ENCODE peak calls at places on chromosome 10, in six cellular contexts. U is stimulated activated CD4-positive, alpha-beta T cell treated with anti-CD3 and anti-CD28 coated beads, Interleukin-2, amount 100 ng/mL, for 48 hours; Z is activated CD4-positive, CD25-positive, alpha-beta regulatory T cell treated with anti-CD3 and anti-CD28 coated beads, Interleukin-2, amount 50 U/mL, for 72 hours; R is Right ventricle myocardium inferior; T is nucleus accumbens; A is A549. X is an unnamed sample.

GRCh38 chr10:91391915-91392314 is 18.2 kb upstream of the HECTD2 start:
- DNase-seq in T (no peak), R (no peak), A (no peak), U (no peak), Z (no peak), X (no peak)

GRCh38 chr10:79286318-79286951 is 60.8 kb upstream of the PPIF start:
- DNase-seq in U (peak), R (peak), A (no peak), T (peak), Z (peak), X (no peak)

GRCh38 chr10:51698473-51699063 is 827 bp downstream of the CSTF2T start:
- DNase-seq in T (no peak), A (no peak), R (peak), Z (no peak), U (no peak), X (no peak)

GRCh38 chr10:110432814-110433565 is 64.7 kb upstream of the DUSP5 start:
- DNase-seq in A (no peak), T (no peak), U (no peak), R (no peak), Z (no peak), X (no peak)

GRCh38 chr10:73591935-73592699 is 975 bp upstream of the USP54 start:
- DNase-seq in R (no peak), U (no peak), A (peak), Z (no peak), T (peak), X (no peak)

GRCh38 chr10:55203319-55203718 is 402.3 kb upstream of the PCDH15 start:
- DNase-seq in U (no peak), R (no peak), T (no peak), Z (no peak), A (no peak), X (no peak)

GRCh38 chr10:44992070-44992731 is 8.5 kb upstream of the ZNF22 start:
- DNase-seq in U (no peak), A (no peak), R (peak), Z (no peak), T (no peak), X (no peak)

GRCh38 chr10:119416855-119417254 is 125.7 kb downstream of the RGS10 start:
- DNase-seq in Z (peak), U (peak), R (peak), T (peak), A (peak), X (peak)

GRCh38 chr10:55631071-55631654 is 729.9 kb downstream of the ZWINT start:
- DNase-seq in A (peak), R (no peak), T (peak), Z (no peak), U (no peak), X (peak)

GRCh38 chr10:113788604-113789083 is 37.2 kb downstream of the PLEKHS1 start:
- DNase-seq in R (no peak), A (peak), T (no peak), Z (no peak), U (no peak), X (no peak)

GRCh38 chr10:31977440-31978157 is 49.0 kb upstream of the ARHGAP12 start:
- DNase-seq in U (no peak), T (no peak), Z (no peak), A (peak), R (no peak), X (no peak)

GRCh38 chr10:36621346-36621745 is 504.1 kb upstream of the ANKRD30A start:
- DNase-seq in A (no peak), R (no peak), U (no peak), Z (no peak), T (no peak), X (no peak)

GRCh38 chr10:114163062-114163861 is 10.7 kb downstream of the CCDC186 start:
- DNase-seq in A (no peak), Z (no peak), T (no peak), R (no peak), U (no peak), X (no peak)

GRCh38 chr10:76150139-76150885 is 718.9 kb downstream of the LRMDA start:
- DNase-seq in T (no peak), U (no peak), Z (no peak), A (no peak), R (no peak), X (no peak)

GRCh38 chr10:84352251-84352842 is 24.0 kb downstream of the CCSER2 start:
- DNase-seq in R (no peak), Z (peak), U (peak), T (peak), A (peak), X (peak)

GRCh38 chr10:29532256-29532878 is 102.4 kb downstream of the SVIL start:
- DNase-seq in U (no peak), Z (no peak), R (no peak), A (no peak), T (no peak), X (no peak)

GRCh38 chr10:52443419-52444388 is 129.6 kb downstream of the DKK1 start:
- DNase-seq in U (no peak), R (no peak), Z (no peak), T (no peak), A (peak), X (peak)

GRCh38 chr10:7886056-7886455 is 67.8 kb downstream of the TAF3 start:
- DNase-seq in Z (no peak), R (no peak), U (no peak), T (no peak), A (no peak), X (no peak)

GRCh38 chr10:46556515-46557318 is at the start of gene GPRIN2:
- DNase-seq in R (peak), T (no peak), U (no peak), Z (no peak), A (no peak), X (no peak)

GRCh38 chr10:119542357-119542989 is at the start of gene RGS10:
- DNase-seq in R (peak), U (peak), T (peak), A (peak), Z (peak), X (peak)

GRCh38 chr10:33333260-33334169 is 952 bp downstream of the NRP1 start:
- DNase-seq in R (no peak), U (no peak), A (peak), Z (no peak), T (no peak), X (no peak)

GRCh38 chr10:13525683-13526082 is 3.1 kb downstream of the BEND7 start:
- DNase-seq in R (no peak), Z (no peak), T (no peak), U (no peak), A (no peak), X (no peak)

GRCh38 chr10:62853710-62854109 is 37.5 kb upstream of the EGR2 start:
- DNase-seq in T (no peak), Z (no peak), U (peak), A (no peak), R (no peak), X (no peak)

GRCh38 chr10:114771157-114771556 is 50.4 kb upstream of the FHIP2A start:
- DNase-seq in U (no peak), R (no peak), Z (no peak), T (no peak), A (no peak), X (no peak)

GRCh38 chr10:100579691-100580090 is 43.9 kb downstream of the HIF1AN start:
- DNase-seq in A (no peak), Z (no peak), T (no peak), R (no peak), U (no peak), X (no peak)

GRCh38 chr10:69845574-69846251 is 44.0 kb downstream of the COL13A1 start:
- DNase-seq in U (no peak), Z (no peak), T (no peak), R (peak), A (peak), X (peak)

X was measured in T47D.